ENCODE peak calls at places on chromosomes 6 and 20, in six cellular contexts. H is NCI-H446 treated with DMSO at 0.1 percent for 48 hours; J is stimulated activated CD4-positive, alpha-beta T cell treated with anti-CD3 and anti-CD28 coated beads, TNF-alpha, amount 100 ng/mL, for 4 hours; X is body of pancreas; C is NAMALWA; F is brain microvascular endothelial cell. W is an unnamed sample.

GRCh38 chr20:50721881-50722281 is 9.5 kb upstream of the PARD6B start:
- DNase-seq in H (no peak), X (no peak), J (no peak), F (peak; percentile 9), C (no peak), W (no peak)

GRCh38 chr6:167731216-167731615 is 95.5 kb upstream of the AFDN start:
- DNase-seq in H (no peak), J (no peak), C (no peak), X (no peak), F (no peak), W (no peak)

GRCh38 chr6:137811121-137811911 is 55.7 kb upstream of the TNFAIP3 start:
- DNase-seq in F (peak; percentile 88), C (peak; percentile 74), H (no peak), X (peak; percentile 77), J (peak; percentile 44), W (peak; percentile 44)

GRCh38 chr6:119334535-119335264 is 14.9 kb downstream of the MAN1A1 start:
- DNase-seq in H (no peak), J (no peak), C (no peak), X (no peak), F (no peak), W (no peak)

GRCh38 chr6:21653323-21653722 is 59.8 kb downstream of the SOX4 start:
- DNase-seq in J (no peak), C (no peak), X (no peak), F (no peak), H (no peak), W (no peak)

GRCh38 chr20:42986143-42986773 is 203.4 kb downstream of the PTPRT start:
- DNase-seq in J (no peak), F (no peak), X (no peak), C (no peak), H (no peak), W (no peak)

GRCh38 chr20:35010405-35011192 is 54.9 kb downstream of the MYH7B start:
- DNase-seq in J (no peak), F (no peak), H (no peak), C (no peak), X (peak; percentile 4), W (no peak)

GRCh38 chr20:61328906-61329558 is 77.0 kb downstream of the CDH4 start:
- DNase-seq in F (no peak), C (no peak), J (no peak), X (no peak), H (no peak), W (no peak)

GRCh38 chr20:17863577-17864292 is 104.9 kb downstream of the SNX5 start:
- DNase-seq in C (no peak), J (no peak), X (peak; percentile 96), H (no peak), F (no peak), W (no peak)

GRCh38 chr6:133761706-133762105 is 127.2 kb upstream of the TCF21 start:
- DNase-seq in X (no peak), C (no peak), F (no peak), H (no peak), J (no peak), W (no peak)

GRCh38 chr6:155832596-155832995 is 377.0 kb upstream of the NOX3 start:
- DNase-seq in C (no peak), F (peak; percentile 82), X (no peak), J (no peak), H (no peak), W (no peak)

W was measured in T47D.